ENCODE peak calls at places on chromosomes 13 and 19, in eight cellular contexts. P is T-helper 17 cell; F is foreskin fibroblast; O is Peyer's patch; M is non-pigmented ciliary epithelial cell; C is NCI-H1694 treated with DMSO at 0.1 percent for 48 hours; Y is activated T-cell treated with anti-CD3 and anti-CD28 coated beads, Interleukin-2, amount 50 U/mL, for 24 hours; D is tibial nerve. Q is an unnamed sample.

GRCh38 chr13:30338331-30338851 is 31.0 kb upstream of the KATNAL1 start:
- DNase-seq in P (no peak), F (peak; percentile 49), O (no peak), M (no peak), C (no peak), Y (no peak), D (no peak), Q (no peak)

GRCh38 chr19:55082023-55082851 is 6.6 kb downstream of the EPS8L1 start:
- DNase-seq in P (no peak), F (peak; percentile 66), O (peak; percentile 51), M (no peak), C (peak; percentile 12), Y (peak; percentile 61), D (no peak), Q (peak; percentile 50)

GRCh38 chr13:33401238-33401637 is 115.7 kb upstream of the STARD13 start:
- DNase-seq in P (no peak), F (peak; percentile 12), O (no peak), M (no peak), C (peak; percentile 7), Y (no peak), D (no peak), Q (no peak)

GRCh38 chr19:3683866-3684816 is 16.1 kb downstream of the PIP5K1C start:
- DNase-seq in P (no peak), F (peak; percentile 78), O (no peak), M (peak; percentile 70), C (no peak), Y (no peak), D (no peak), Q (no peak)

GRCh38 chr19:3784607-3785463 is 1.3 kb downstream of the MATK start:
- DNase-seq in P (no peak), F (peak; percentile 26), O (no peak), M (no peak), C (no peak), Y (peak; percentile 47), D (no peak), Q (no peak)

GRCh38 chr13:111256946-111257345 is 63.5 kb upstream of the TEX29 start:
- DNase-seq in P (no peak), F (no peak), O (no peak), M (no peak), C (no peak), Y (no peak), D (no peak), Q (no peak)

GRCh38 chr19:52398091-52398461 is 427 bp downstream of the ZNF528 start:
- DNase-seq in P (no peak), F (peak; percentile 43), O (no peak), M (no peak), C (no peak), Y (no peak), D (no peak), Q (no peak)

GRCh38 chr19:16834747-16835146 is 5.5 kb downstream of the SIN3B start:
- DNase-seq in P (no peak), F (no peak), O (no peak), M (no peak), C (no peak), Y (no peak), D (no peak), Q (no peak)

GRCh38 chr19:21127898-21128297 is 13.9 kb upstream of the ZNF431 start:
- DNase-seq in P (no peak), F (no peak), O (no peak), M (no peak), C (no peak), Y (no peak), D (no peak), Q (no peak)

GRCh38 chr19:55447421-55448174 is 4.5 kb upstream of the SHISA7 start:
- DNase-seq in P (no peak), F (peak; percentile 74), O (no peak), M (no peak), C (peak; percentile 31), Y (no peak), D (no peak), Q (no peak)

GRCh38 chr13:78611040-78611439 is 7.7 kb upstream of the POU4F1 start:
- DNase-seq in P (no peak), F (no peak), O (no peak), M (no peak), C (no peak), Y (no peak), D (no peak), Q (no peak)

GRCh38 chr13:99276706-99277105 is 18.5 kb upstream of the GPR18 start:
- DNase-seq in P (no peak), F (no peak), O (no peak), M (no peak), C (no peak), Y (no peak), D (no peak), Q (no peak)

GRCh38 chr19:3556978-3557460 is 367 bp downstream of the MFSD12 start:
- DNase-seq in P (peak; percentile 55), F (peak; percentile 74), O (peak; percentile 74), M (no peak), C (no peak), Y (peak; percentile 78), D (no peak), Q (no peak)

GRCh38 chr13:39527961-39528720 is 74.9 kb downstream of the LHFPL6 start:
- DNase-seq in P (no peak), F (peak; percentile 96), O (no peak), M (peak; percentile 91), C (peak; percentile 27), Y (no peak), D (no peak), Q (no peak)

GRCh38 chr13:32538234-32538620 is 368 bp downstream of the N4BP2L2 start:
- DNase-seq in P (no peak), F (peak; percentile 57), O (no peak), M (no peak), C (no peak), Y (no peak), D (no peak), Q (peak; percentile 49)

GRCh38 chr19:39671739-39672363 is 16.1 kb downstream of the LGALS16 start:
- DNase-seq in P (no peak), F (peak; percentile 63), O (no peak), M (no peak), C (peak; percentile 25), Y (no peak), D (peak; percentile 51), Q (no peak)

GRCh38 chr19:43533546-43534304 is 737 bp downstream of the ZNF575 start:
- DNase-seq in P (peak; percentile 85), F (peak; percentile 100), O (peak; percentile 97), M (peak; percentile 99), C (peak; percentile 85), Y (peak; percentile 94), D (peak; percentile 100), Q (peak; percentile 97)

GRCh38 chr19:41599175-41599966 is 23.4 kb downstream of the CEACAM21 start:
- DNase-seq in P (no peak), F (no peak), O (no peak), M (no peak), C (no peak), Y (no peak), D (no peak), Q (no peak)

GRCh38 chr19:44570984-44571684 is 41.7 kb upstream of the CEACAM20 start:
- DNase-seq in P (no peak), F (peak; percentile 88), O (no peak), M (no peak), C (peak; percentile 42), Y (no peak), D (peak; percentile 89), Q (peak; percentile 70)

GRCh38 chr13:43984292-43984691 is 104.6 kb downstream of the LACC1 start:
- DNase-seq in P (no peak), F (no peak), O (no peak), M (no peak), C (no peak), Y (no peak), D (no peak), Q (no peak)